ENCODE peak calls at places on chromosomes 16 and 17, in five cellular contexts. U is lower leg skin, Y is thyroid gland, W is neuronal stem cell, O is astrocyte. H is an unnamed sample.
A peak's percentile ranks its signal among the peaks of the same experiment; 100 is the strongest.

GRCh38 chr16:3214904-3215600 is 19.9 kb downstream of the ZNF200 start:
- DNase-seq in U (peak; percentile 20), Y (no peak), W (no peak), O (peak; percentile 1), H (peak; percentile 14)

GRCh38 chr16:6615661-6616060 is 717.0 kb upstream of the RBFOX1 start:
- DNase-seq in U (no peak), Y (no peak), W (no peak), O (no peak), H (no peak)

GRCh38 chr17:80789356-80789902 is 202.2 kb upstream of the CHMP6 start:
- DNase-seq in U (peak; percentile 85), Y (no peak), W (no peak), O (peak; percentile 89), H (peak; percentile 68)

GRCh38 chr17:40297511-40297910 is 9.8 kb downstream of the CDC6 start:
- DNase-seq in U (peak; percentile 37), Y (peak; percentile 73), W (no peak), O (no peak), H (no peak)

GRCh38 chr16:12126091-12126806 is 149.7 kb downstream of the SNX29 start:
- DNase-seq in U (no peak), Y (no peak), W (no peak), O (no peak), H (peak; percentile 58)

GRCh38 chr16:17238285-17239028 is 232.3 kb downstream of the XYLT1 start:
- DNase-seq in U (no peak), Y (no peak), W (no peak), O (no peak), H (no peak)

GRCh38 chr17:8681175-8681949 is 50.8 kb upstream of the MYH10 start:
- DNase-seq in U (peak; percentile 65), Y (no peak), W (no peak), O (peak; percentile 90), H (no peak)

GRCh38 chr16:69833791-69834282 is 71.7 kb downstream of the WWP2 start:
- DNase-seq in U (no peak), Y (peak; percentile 93), W (no peak), O (no peak), H (no peak)

GRCh38 chr16:17177242-17177967 is 293.4 kb downstream of the XYLT1 start:
- DNase-seq in U (no peak), Y (no peak), W (no peak), O (peak; percentile 94), H (peak; percentile 63)

GRCh38 chr16:47387026-47387734 is 73.7 kb downstream of the ITFG1 start:
- DNase-seq in U (no peak), Y (no peak), W (no peak), O (no peak), H (no peak)

GRCh38 chr16:85570213-85570734 is 42.8 kb upstream of the GSE1 start:
- DNase-seq in U (no peak), Y (peak; percentile 45), W (no peak), O (no peak), H (no peak)

GRCh38 chr17:77332981-77333685 is 192.4 kb downstream of the SEC14L1 start:
- DNase-seq in U (peak; percentile 66), Y (no peak), W (no peak), O (peak; percentile 94), H (peak; percentile 92)

GRCh38 chr16:71748226-71748625 is 23.7 kb upstream of the PHLPP2 start:
- DNase-seq in U (no peak), Y (no peak), W (no peak), O (no peak), H (no peak)

GRCh38 chr17:73635101-73635767 is 9.0 kb downstream of the SDK2 start:
- DNase-seq in U (no peak), Y (no peak), W (no peak), O (no peak), H (no peak)

GRCh38 chr16:50267151-50267631 is 840 bp downstream of the ADCY7 start:
- DNase-seq in U (no peak), Y (no peak), W (no peak), O (no peak), H (no peak)

GRCh38 chr16:54282923-54283734 is 3.5 kb downstream of the IRX3 start:
- DNase-seq in U (peak; percentile 87), Y (no peak), W (peak; percentile 21), O (no peak), H (no peak)

GRCh38 chr17:76074390-76075363 is at the start of gene GALR2:
- DNase-seq in U (no peak), Y (no peak), W (no peak), O (no peak), H (no peak)
- H3K4me3 ChIP-seq in U (no peak within 1 kb of the TSS), Y (no peak within 1 kb of the TSS), W (peak within 1 kb of the TSS; percentile 35), O (no peak within 1 kb of the TSS), H (no peak within 1 kb of the TSS)

DNA sequence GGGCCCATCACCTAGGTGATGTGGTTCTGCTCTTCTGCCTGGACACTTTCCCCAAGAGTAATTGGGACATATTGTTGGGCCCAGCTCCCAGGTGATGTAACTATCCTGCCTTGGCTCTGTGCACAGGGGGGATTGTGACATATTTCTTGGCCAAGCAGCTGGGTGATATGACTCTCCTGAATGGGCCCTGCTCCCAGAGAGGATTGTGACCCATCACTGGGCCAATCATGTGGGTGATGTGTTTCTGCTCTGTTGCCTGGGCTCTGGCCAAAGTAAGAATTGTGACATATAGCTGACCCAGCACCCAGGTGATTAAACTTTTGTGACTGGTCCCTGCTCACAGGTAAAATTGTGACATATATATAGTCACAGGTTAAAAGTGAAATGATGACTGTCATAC is 1904.9 kb downstream of the TP53TG3F start:
- DNase-seq in U (no peak), Y (no peak), W (no peak), O (no peak), H (no peak)
- H3K4me3 ChIP-seq in U (no peak overlapping the region), Y (no peak overlapping the region), W (no peak overlapping the region), O (no peak overlapping the region), H (no peak overlapping the region)

GRCh38 chr16:89944773-89945172 is 3.8 kb upstream of the DEF8 start:
- DNase-seq in U (no peak), Y (no peak), W (no peak), O (no peak), H (no peak)
- H3K4me3 ChIP-seq in U (no peak overlapping the region), Y (no peak overlapping the region), W (no peak overlapping the region), O (no peak overlapping the region), H (no peak overlapping the region)

DNA sequence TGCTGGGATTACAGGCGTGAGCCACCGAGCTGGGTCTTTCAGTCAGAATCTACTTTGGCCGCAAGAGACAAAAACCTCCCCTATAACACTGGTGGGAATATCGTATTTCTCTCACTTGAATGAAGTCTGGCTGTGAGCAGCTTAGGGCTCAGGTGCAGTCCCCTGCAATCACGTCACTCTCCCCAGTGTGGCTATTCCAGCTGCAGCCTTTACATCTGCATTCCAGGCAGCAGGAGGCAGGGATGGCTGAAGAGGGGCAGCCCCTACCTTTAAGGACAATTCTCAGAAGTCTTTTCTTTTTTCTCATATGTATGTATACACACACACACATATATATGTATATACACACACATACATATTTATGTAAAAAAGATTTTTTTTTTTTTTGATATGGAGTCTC is 3.0 kb downstream of the DEF8 start:
- DNase-seq in U (no peak), Y (no peak), W (no peak), O (no peak), H (no peak)
- H3K4me3 ChIP-seq in U (no peak overlapping the region), Y (no peak overlapping the region), W (no peak overlapping the region), O (no peak overlapping the region), H (no peak overlapping the region)